ENCODE peak calls at places on chromosomes 5 and 9, in four cellular contexts. K, I, S and N are unnamed samples.

GRCh38 chr5:7321724-7322123 is 74.2 kb upstream of the ADCY2 start:
- DNase-seq in K (no peak), I (no peak), S (no peak), N (peak; percentile 96)

GRCh38 chr5:107502711-107503110 is 168.0 kb downstream of the EFNA5 start:
- DNase-seq in K (no peak), I (no peak), S (no peak), N (no peak)

GRCh38 chr9:23123048-23123632 is 676.5 kb downstream of the DMRTA1 start:
- DNase-seq in K (no peak), I (peak; percentile 27), S (peak; percentile 29), N (no peak)

GRCh38 chr5:176134529-176135223 is 103.5 kb upstream of the SIMC1 start:
- DNase-seq in K (no peak), I (no peak), S (no peak), N (no peak)

GRCh38 chr9:86521322-86521721 is 167.1 kb upstream of the TUT7 start:
- DNase-seq in K (no peak), I (no peak), S (no peak), N (no peak)

GRCh38 chr5:137753227-137753985 is 757 bp downstream of the HNRNPA0 start:
- DNase-seq in K (no peak), I (no peak), S (peak; percentile 24), N (no peak)

GRCh38 chr5:125950012-125950411 is 473.2 kb upstream of the GRAMD2B start:
- DNase-seq in K (no peak), I (no peak), S (no peak), N (no peak)

GRCh38 chr5:103808464-103809106 is 246.0 kb upstream of the NUDT12 start:
- DNase-seq in K (peak; percentile 46), I (peak; percentile 50), S (peak; percentile 47), N (no peak)

GRCh38 chr9:132589148-132590036 is 7.0 kb downstream of the BARHL1 start:
- DNase-seq in K (no peak), I (no peak), S (no peak), N (no peak)

GRCh38 chr9:77456829-77457437 is 191.2 kb downstream of the GNA14 start:
- DNase-seq in K (peak; percentile 77), I (peak; percentile 91), S (peak; percentile 86), N (peak; percentile 65)

GRCh38 chr9:119197858-119198607 is 171.2 kb downstream of the BRINP1 start:
- DNase-seq in K (no peak), I (no peak), S (no peak), N (no peak)

GRCh38 chr9:2158111-2158610 is 143.0 kb downstream of the SMARCA2 start:
- DNase-seq in K (no peak), I (peak; percentile 67), S (no peak), N (no peak)

GRCh38 chr9:110114888-110115259 is 93.1 kb downstream of the C9orf152 start:
- DNase-seq in K (no peak), I (peak; percentile 44), S (peak; percentile 39), N (no peak)

GRCh38 chr9:92668746-92669526 is 995 bp downstream of the IPPK start:
- DNase-seq in K (no peak), I (peak; percentile 65), S (peak; percentile 30), N (no peak)

GRCh38 chr9:32741706-32742105 is 41.6 kb upstream of the TMEM215 start:
- DNase-seq in K (no peak), I (no peak), S (no peak), N (no peak)

GRCh38 chr5:137199966-137200365 is 299.2 kb downstream of the SPOCK1 start:
- DNase-seq in K (no peak), I (peak; percentile 60), S (no peak), N (peak; percentile 48)

GRCh38 chr9:137872296-137872695 is 5.3 kb upstream of the CACNA1B start:
- DNase-seq in K (no peak), I (no peak), S (no peak), N (no peak)

DNA sequence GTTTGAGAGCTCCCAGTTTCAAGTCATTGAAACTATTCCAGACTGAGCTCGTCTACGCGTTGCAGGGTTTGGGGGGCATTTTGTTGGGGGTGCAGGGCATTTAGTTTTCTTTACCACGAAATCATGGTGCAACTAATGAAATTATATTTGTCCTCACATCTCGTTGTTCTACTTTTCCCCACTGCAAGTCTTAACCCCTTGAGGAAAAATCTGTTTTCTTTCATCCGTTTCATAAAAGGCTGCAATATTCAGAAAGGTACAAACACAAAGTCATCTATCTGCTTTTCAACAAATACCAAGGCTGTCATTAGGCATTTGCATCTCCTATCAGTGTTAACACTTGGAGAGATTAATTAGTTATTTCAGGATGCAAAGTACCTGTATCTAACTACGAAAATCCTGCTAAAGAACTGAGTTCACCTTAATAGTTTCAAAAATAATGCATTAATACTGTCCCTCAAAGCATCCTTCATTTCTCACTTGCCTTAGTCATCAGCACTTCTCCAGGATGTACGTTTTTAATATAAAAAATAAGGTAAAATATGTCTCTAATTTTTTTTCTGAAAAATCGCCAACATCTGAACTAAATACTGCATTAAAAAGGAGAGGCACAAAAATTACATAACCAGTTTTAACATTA is 1.9 kb downstream of the ARRDC3 start:
- DNase-seq in K (no peak), I (no peak), S (no peak), N (no peak)
- H3K36me3 ChIP-seq in K (peaks cover 28% of the 10 kb centered on the region), I (peaks cover 5% of the 10 kb centered on the region), S (peaks cover 35% of the 10 kb centered on the region), N (peaks cover 1% of the 10 kb centered on the region)

GRCh38 chr9:20303066-20303465 is 319.2 kb downstream of the MLLT3 start:
- DNase-seq in K (no peak), I (no peak), S (no peak), N (no peak)

GRCh38 chr9:20305457-20305856 is 316.8 kb downstream of the MLLT3 start:
- DNase-seq in K (no peak), I (no peak), S (no peak), N (no peak)

GRCh38 chr9:20309209-20309608 is 313.1 kb downstream of the MLLT3 start:
- DNase-seq in K (no peak), I (peak; percentile 25), S (no peak), N (no peak)

GRCh38 chr9:20304001-20304400 is 318.3 kb downstream of the MLLT3 start:
- DNase-seq in K (no peak), I (no peak), S (peak; percentile 55), N (no peak)

DNA sequence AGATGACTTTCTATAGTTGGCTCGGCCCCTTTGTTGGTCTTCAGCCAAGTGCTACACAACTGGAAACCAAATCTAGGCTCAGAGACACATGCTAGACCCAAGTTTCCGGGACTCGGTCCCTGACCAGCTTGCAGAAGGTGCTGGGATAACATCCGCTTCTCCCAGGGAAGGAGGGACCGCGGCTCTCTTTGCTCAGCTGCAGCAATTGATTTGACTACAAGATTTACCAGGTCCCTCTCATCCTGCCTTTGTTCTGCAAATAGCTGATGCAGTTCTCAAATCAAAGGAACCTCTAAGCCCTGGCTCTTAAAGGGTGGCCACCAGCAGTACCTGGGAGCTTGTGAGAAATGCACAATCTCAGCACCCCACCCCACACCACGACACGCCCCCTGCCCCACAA is 314.6 kb downstream of the MLLT3 start:
- DNase-seq in K (no peak), I (no peak), S (no peak), N (no peak)
- H3K27me3 ChIP-seq in K (no peaks in the 10 kb centered on the region), I (no peaks in the 10 kb centered on the region), S (no peaks in the 10 kb centered on the region), N (peaks cover 3% of the 10 kb centered on the region)

GRCh38 chr5:139861021-139861888 is 65.6 kb downstream of the PSD2 start:
- DNase-seq in K (no peak), I (no peak), S (no peak), N (no peak)
- H3K36me3 ChIP-seq in K (no peaks in the 10 kb centered on the region), I (no peaks in the 10 kb centered on the region), S (no peaks in the 10 kb centered on the region), N (no peaks in the 10 kb centered on the region)

GRCh38 chr9:136192289-136193126 is 12.4 kb downstream of the LHX3 start:
- DNase-seq in K (no peak), I (no peak), S (peak; percentile 97), N (no peak)
- H3K27me3 ChIP-seq in K (no peaks in the 10 kb centered on the region), I (peaks cover 83% of the 10 kb centered on the region), S (no peaks in the 10 kb centered on the region), N (peaks cover 48% of the 10 kb centered on the region)

GRCh38 chr9:99144966-99145365 is 40.1 kb downstream of the TGFBR1 start:
- DNase-seq in K (no peak), I (no peak), S (no peak), N (no peak)
- H3K36me3 ChIP-seq in K (no peaks in the 10 kb centered on the region), I (peaks cover 56% of the 10 kb centered on the region), S (peaks cover 81% of the 10 kb centered on the region), N (peaks cover 12% of the 10 kb centered on the region)

GRCh38 chr5:83099001-83099400 is 21.7 kb downstream of the XRCC4 start:
- DNase-seq in K (no peak), I (no peak), S (peak; percentile 39), N (no peak)
- H3K27me3 ChIP-seq in K (no peaks in the 10 kb centered on the region), I (no peaks in the 10 kb centered on the region), S (no peaks in the 10 kb centered on the region), N (no peaks in the 10 kb centered on the region)

GRCh38 chr5:177492841-177493240 is 4.6 kb downstream of the PDLIM7 start:
- DNase-seq in K (no peak), I (no peak), S (no peak), N (no peak)
- H3K36me3 ChIP-seq in K (no peaks in the 10 kb centered on the region), I (peaks cover 72% of the 10 kb centered on the region), S (peaks cover 17% of the 10 kb centered on the region), N (peaks cover 66% of the 10 kb centered on the region)

GRCh38 chr5:77637170-77638074 is 1.1 kb downstream of the OTP start:
- DNase-seq in K (no peak), I (no peak), S (no peak), N (no peak)
- H3K27me3 ChIP-seq in K (peaks cover 34% of the 10 kb centered on the region), I (peaks cover 81% of the 10 kb centered on the region), S (peaks cover 9% of the 10 kb centered on the region), N (peaks cover 52% of the 10 kb centered on the region)

GRCh38 chr5:145948047-145948446 is 11.7 kb downstream of the SH3RF2 start:
- DNase-seq in K (no peak), I (no peak), S (no peak), N (no peak)
- H3K36me3 ChIP-seq in K (no peaks in the 10 kb centered on the region), I (no peaks in the 10 kb centered on the region), S (no peaks in the 10 kb centered on the region), N (no peaks in the 10 kb centered on the region)

GRCh38 chr5:171318026-171318425 is 9.0 kb downstream of the TLX3 start:
- DNase-seq in K (no peak), I (no peak), S (no peak), N (no peak)

GRCh38 chr5:171323806-171324632 is 15.0 kb downstream of the TLX3 start:
- DNase-seq in K (no peak), I (no peak), S (no peak), N (no peak)

GRCh38 chr5:171321447-171321846 is 12.4 kb downstream of the TLX3 start:
- DNase-seq in K (no peak), I (no peak), S (no peak), N (no peak)

GRCh38 chr5:171323007-171323406 is 14.0 kb downstream of the TLX3 start:
- DNase-seq in K (no peak), I (no peak), S (no peak), N (no peak)

GRCh38 chr5:171322527-171322926 is 13.5 kb downstream of the TLX3 start:
- DNase-seq in K (no peak), I (no peak), S (no peak), N (no peak)
- H3K27me3 ChIP-seq in K (peaks cover 15% of the 10 kb centered on the region), I (peaks cover 66% of the 10 kb centered on the region), S (peaks cover 85% of the 10 kb centered on the region), N (peaks cover 46% of the 10 kb centered on the region)